ENCODE peak calls at places on chromosomes 1 and 21, in five cellular contexts. O is CD8-positive, alpha-beta T cell; I is omental fat pad; Y is lung; B is neural progenitor cell. V is an unnamed sample.

GRCh38 chr1:197948926-197949899 is 32.0 kb downstream of the LHX9 start:
- DNase-seq in I (no peak), O (no peak), Y (no peak), B (no peak), V (no peak)

GRCh38 chr1:94552071-94552586 is 10.6 kb upstream of the F3 start:
- DNase-seq in I (no peak), Y (peak; percentile 59), O (no peak), B (no peak), V (no peak)

GRCh38 chr1:243982451-243983018 is 68.5 kb upstream of the ZBTB18 start:
- DNase-seq in O (no peak), I (no peak), Y (no peak), B (peak; percentile 47), V (no peak)

GRCh38 chr1:224929335-224930237 is at the start of gene DNAH14:
- DNase-seq in B (peak; percentile 82), I (peak; percentile 25), O (no peak), Y (peak; percentile 88), V (peak; percentile 96)

GRCh38 chr1:48602349-48602748 is 130.3 kb upstream of the SPATA6 start:
- DNase-seq in I (no peak), Y (no peak), B (no peak), O (no peak), V (no peak)

GRCh38 chr21:39451332-39452206 is at the start of gene SH3BGR:
- DNase-seq in I (no peak), Y (peak; percentile 61), B (peak; percentile 74), O (no peak), V (peak; percentile 3)

GRCh38 chr21:38768385-38769071 is 37.2 kb upstream of the ETS2 start:
- DNase-seq in Y (no peak), B (no peak), O (no peak), I (no peak), V (peak; percentile 35)

GRCh38 chr21:44568667-44569556 is 4.6 kb upstream of the KRTAP10-4 start:
- DNase-seq in Y (no peak), O (no peak), B (no peak), I (no peak), V (no peak)

GRCh38 chr1:34858901-34859441 is 578 bp downstream of the SMIM12 start:
- DNase-seq in I (no peak), O (no peak), B (no peak), Y (peak; percentile 33), V (peak; percentile 31)

GRCh38 chr1:16986596-16987361 is 6.4 kb upstream of the MFAP2 start:
- DNase-seq in B (peak; percentile 79), Y (no peak), O (no peak), I (no peak), V (no peak)

GRCh38 chr1:212975607-212975918 is 25.2 kb downstream of the VASH2 start:
- DNase-seq in B (no peak), Y (no peak), I (no peak), O (no peak), V (no peak)

GRCh38 chr21:33374874-33375644 is 28.2 kb upstream of the IFNGR2 start:
- DNase-seq in O (no peak), B (no peak), Y (no peak), I (no peak), V (no peak)

DNA sequence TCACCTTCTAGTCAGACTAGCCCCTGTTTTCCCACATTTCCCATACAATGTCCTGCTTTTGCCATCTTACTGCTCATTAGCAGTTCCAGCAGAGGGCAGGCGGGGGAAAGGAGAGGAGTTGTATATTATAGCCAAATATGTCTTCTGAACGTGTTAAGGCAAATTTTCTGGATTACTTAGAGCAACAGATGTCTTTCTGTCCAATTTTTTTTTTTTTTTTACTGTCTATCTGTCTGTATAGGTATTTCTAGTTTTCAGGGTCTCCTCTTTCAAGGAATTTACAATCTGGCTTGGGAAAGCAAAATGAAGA is 30.0 kb upstream of the DDAH1 start:
- DNase-seq in B (peak; percentile 25), O (no peak), Y (no peak), I (no peak), V (peak; percentile 79)
- TF ChIP-seq CTCF in B (peak; percentile 34), O (no peak), Y (no peak), I (no peak), V (peak; percentile 61)

GRCh38 chr1:206544562-206545257 is 37.4 kb downstream of the RASSF5 start:
- DNase-seq in O (peak; percentile 81), I (peak; percentile 82), Y (peak; percentile 82), B (peak; percentile 82), V (peak; percentile 89)
- TF ChIP-seq CTCF in O (peak; percentile 95), I (peak; percentile 30), Y (peak; percentile 75), B (peak; percentile 90), V (peak; percentile 98)

DNA sequence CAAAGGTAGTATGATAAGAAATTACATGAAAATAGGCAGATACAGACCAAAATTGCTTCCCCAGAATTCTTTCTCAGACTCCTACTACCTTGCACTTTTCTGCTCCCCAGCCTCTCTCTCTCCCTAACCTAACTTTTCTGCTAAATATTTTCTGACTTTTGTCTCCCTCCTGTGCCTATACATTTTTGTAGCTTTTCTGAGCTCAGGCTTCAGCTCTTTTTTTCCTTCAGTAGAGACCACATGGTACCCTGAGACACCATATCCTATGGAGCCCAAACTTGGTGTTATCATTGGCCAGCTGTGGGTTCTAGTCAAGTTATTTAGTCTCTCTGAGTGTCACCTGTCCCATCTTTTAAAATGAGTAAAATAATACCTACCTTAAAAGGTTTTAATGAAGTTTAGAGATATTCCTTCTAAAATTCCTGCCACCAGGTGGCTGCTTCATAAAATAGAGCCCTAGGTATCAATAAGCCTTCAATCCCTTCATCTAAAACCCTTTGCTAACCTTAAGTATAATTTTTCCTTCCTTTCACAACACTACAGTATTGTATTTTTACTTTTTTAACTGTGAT is 237.7 kb upstream of the DUSP10 start:
- DNase-seq in O (no peak), Y (no peak), B (no peak), I (no peak), V (peak; percentile 54)
- TF ChIP-seq CTCF in O (no peak), Y (no peak), B (peak; percentile 35), I (no peak), V (peak; percentile 72)

DNA sequence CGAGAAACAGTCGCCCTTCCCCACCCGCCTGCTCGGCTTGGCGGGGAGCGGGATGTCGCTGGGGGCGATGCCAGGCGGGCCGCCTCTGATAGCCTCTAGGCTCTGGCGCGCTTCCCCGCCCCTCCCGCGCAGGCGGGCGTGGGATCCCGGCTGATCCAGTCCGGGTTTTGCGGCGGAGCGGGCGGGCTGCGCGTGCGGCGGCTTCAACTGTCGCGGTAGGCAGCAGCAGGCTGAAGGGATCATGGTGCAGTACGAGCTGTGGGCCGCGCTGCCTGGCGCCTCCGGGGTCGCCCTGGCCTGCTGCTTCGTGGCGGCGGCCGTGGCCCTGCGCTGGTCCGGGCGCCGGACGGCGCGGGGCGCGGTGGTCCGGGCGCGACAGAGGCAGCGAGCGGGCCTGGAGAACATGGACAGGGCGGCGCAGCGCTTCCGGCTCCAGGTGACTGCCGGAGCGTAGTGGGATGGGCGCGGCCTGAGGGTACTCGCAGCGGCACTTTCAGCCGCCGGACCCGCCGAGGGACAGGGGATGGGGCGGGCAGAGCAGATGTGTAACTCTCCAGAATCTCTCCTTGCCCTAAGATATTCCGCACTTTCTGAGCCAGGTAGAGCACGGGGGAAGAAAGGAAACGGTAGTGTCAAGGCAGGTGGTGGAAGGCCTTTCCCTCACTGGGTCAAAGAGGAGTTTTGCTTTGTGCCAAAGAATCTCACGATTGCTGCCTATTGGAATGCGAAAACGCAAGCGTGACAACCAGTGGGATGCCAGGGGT is at the start of gene FAAH:
- DNase-seq in B (peak; percentile 92), O (no peak), I (peak; percentile 19), Y (peak; percentile 76), V (peak; percentile 64)
- TF ChIP-seq CTCF in B (no peak), O (no peak), I (no peak), Y (no peak), V (no peak)

GRCh38 chr1:96683931-96684330 is 37.7 kb upstream of the PTBP2 start:
- DNase-seq in B (no peak), Y (no peak), O (no peak), I (no peak), V (peak; percentile 32)

GRCh38 chr1:96684737-96685136 is 36.8 kb upstream of the PTBP2 start:
- DNase-seq in I (no peak), B (no peak), O (no peak), Y (no peak), V (no peak)

DNA sequence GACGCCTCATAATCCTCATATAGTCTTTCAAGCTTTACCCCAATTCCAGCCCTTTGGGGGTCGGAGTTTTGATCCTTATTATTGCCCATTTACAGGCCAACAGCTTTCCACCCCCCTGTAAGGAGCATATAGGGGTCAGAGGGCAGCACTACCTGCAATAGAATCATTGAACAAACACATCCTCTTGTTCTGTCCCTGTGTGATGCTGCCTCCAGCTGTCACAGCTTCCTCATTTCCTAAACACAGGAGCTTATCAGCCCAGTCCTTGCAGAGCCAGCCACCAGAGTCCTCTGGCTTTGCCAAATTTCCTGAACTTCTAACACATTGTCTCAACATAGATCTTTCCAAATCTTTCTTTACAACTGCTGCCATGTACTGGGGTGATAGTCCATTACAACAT is 32.8 kb upstream of the PTBP2 start:
- DNase-seq in O (no peak), B (peak; percentile 41), Y (no peak), I (no peak), V (no peak)
- TF ChIP-seq CTCF in O (no peak), B (peak; percentile 35), Y (no peak), I (no peak), V (no peak)

DNA sequence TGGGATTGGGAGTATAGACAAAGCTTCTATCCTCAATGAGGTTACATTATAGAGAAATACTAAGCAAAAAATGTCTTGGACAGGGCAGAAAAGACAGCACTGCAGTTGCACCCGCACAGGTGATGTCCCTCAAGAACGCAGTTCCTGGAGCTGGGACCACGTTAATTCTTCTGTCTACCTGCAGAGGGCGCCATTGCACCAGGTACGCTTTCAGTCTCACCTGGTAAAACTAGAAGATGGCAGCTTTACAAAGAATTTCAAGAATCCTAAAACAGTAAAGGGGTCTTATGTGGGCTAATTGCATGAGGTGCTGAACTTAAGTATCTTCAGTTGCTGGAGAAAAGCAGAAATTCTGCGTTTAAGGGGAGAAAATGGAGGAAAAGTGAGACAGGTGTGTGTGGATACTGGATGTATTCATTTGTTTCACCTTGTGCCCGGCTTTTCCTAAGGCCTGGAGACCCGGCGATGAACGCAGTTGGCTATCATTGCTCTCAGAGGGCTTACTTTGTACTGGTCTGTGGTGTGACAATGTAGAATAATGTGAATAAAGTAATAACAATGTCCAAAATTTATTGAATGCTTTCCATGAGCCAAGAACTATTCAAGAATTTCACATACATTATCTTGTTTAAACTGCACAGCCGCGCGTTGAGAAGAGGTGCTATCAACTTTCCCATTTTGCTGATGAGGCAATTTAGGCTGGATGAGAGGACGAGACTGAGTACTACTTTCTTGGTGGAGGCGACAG is 276.3 kb upstream of the GREM2 start:
- DNase-seq in Y (peak; percentile 35), B (peak; percentile 65), I (no peak), O (no peak), V (peak; percentile 88)
- TF ChIP-seq CTCF in Y (peak; percentile 21), B (peak; percentile 99), I (no peak), O (no peak), V (peak; percentile 100)